ENCODE peak calls at places on chromosomes 7 and 10, in nine cellular contexts. One of them, this sample, is unnamed.

GRCh38 chr10:95552680-95553342 is 8.4 kb downstream of the SORBS1 start:
- DNase-seq in foreskin fibroblast: no peak
- DNase-seq in choroid plexus epithelial cell: no peak
- DNase-seq in IMR-90: no peak
- DNase-seq in effector memory CD8-positive, alpha-beta T cell: no peak
- DNase-seq in AG04449: no peak
- DNase-seq in EH: no peak
- DNase-seq in Daoy: peak; percentile 81
- DNase-seq in fibroblast of lung: no peak
- DNase-seq in this sample: no peak

GRCh38 chr7:139909379-139910050 is 80.5 kb downstream of the TBXAS1 start:
- DNase-seq in foreskin fibroblast: peak; percentile 37
- DNase-seq in Daoy: peak; percentile 20
- DNase-seq in AG04449: peak; percentile 7
- DNase-seq in IMR-90: peak; percentile 77
- DNase-seq in effector memory CD8-positive, alpha-beta T cell: no peak
- DNase-seq in EH: peak; percentile 38
- DNase-seq in choroid plexus epithelial cell: peak; percentile 91
- DNase-seq in fibroblast of lung: peak; percentile 84
- DNase-seq in this sample: no peak

GRCh38 chr10:5589071-5589962 is 64.6 kb downstream of the CALML3 start:
- DNase-seq in foreskin fibroblast: no peak
- DNase-seq in choroid plexus epithelial cell: no peak
- DNase-seq in IMR-90: no peak
- DNase-seq in fibroblast of lung: no peak
- DNase-seq in effector memory CD8-positive, alpha-beta T cell: no peak
- DNase-seq in Daoy: no peak
- DNase-seq in AG04449: no peak
- DNase-seq in EH: no peak
- DNase-seq in this sample: no peak

GRCh38 chr7:67625257-67625713 is 628.7 kb downstream of the TYW1 start:
- DNase-seq in Daoy: peak; percentile 29
- DNase-seq in IMR-90: peak; percentile 11
- DNase-seq in AG04449: peak; percentile 5
- DNase-seq in fibroblast of lung: peak; percentile 61
- DNase-seq in EH: peak; percentile 43
- DNase-seq in choroid plexus epithelial cell: peak; percentile 43
- DNase-seq in effector memory CD8-positive, alpha-beta T cell: no peak
- DNase-seq in foreskin fibroblast: peak; percentile 1
- DNase-seq in this sample: peak; percentile 13

GRCh38 chr7:99027841-99028240 is 116.1 kb downstream of the SMURF1 start:
- DNase-seq in foreskin fibroblast: no peak
- DNase-seq in Daoy: no peak
- DNase-seq in EH: no peak
- DNase-seq in IMR-90: no peak
- DNase-seq in AG04449: no peak
- DNase-seq in fibroblast of lung: no peak
- DNase-seq in choroid plexus epithelial cell: no peak
- DNase-seq in effector memory CD8-positive, alpha-beta T cell: no peak
- DNase-seq in this sample: no peak

GRCh38 chr7:41156268-41156667 is 546.6 kb downstream of the INHBA start:
- DNase-seq in fibroblast of lung: no peak
- DNase-seq in EH: peak; percentile 52
- DNase-seq in choroid plexus epithelial cell: peak; percentile 39
- DNase-seq in IMR-90: peak; percentile 54
- DNase-seq in effector memory CD8-positive, alpha-beta T cell: no peak
- DNase-seq in Daoy: peak; percentile 64
- DNase-seq in AG04449: no peak
- DNase-seq in foreskin fibroblast: no peak
- DNase-seq in this sample: no peak

GRCh38 chr10:25756784-25757183 is 177.2 kb upstream of the MYO3A start:
- DNase-seq in EH: no peak
- DNase-seq in fibroblast of lung: no peak
- DNase-seq in Daoy: no peak
- DNase-seq in foreskin fibroblast: no peak
- DNase-seq in IMR-90: no peak
- DNase-seq in choroid plexus epithelial cell: no peak
- DNase-seq in AG04449: no peak
- DNase-seq in effector memory CD8-positive, alpha-beta T cell: no peak
- DNase-seq in this sample: no peak

GRCh38 chr7:102975854-102976253 is 63.1 kb downstream of the LRRC17 start:
- DNase-seq in EH: no peak
- DNase-seq in AG04449: no peak
- DNase-seq in effector memory CD8-positive, alpha-beta T cell: no peak
- DNase-seq in foreskin fibroblast: no peak
- DNase-seq in IMR-90: no peak
- DNase-seq in fibroblast of lung: no peak
- DNase-seq in choroid plexus epithelial cell: no peak
- DNase-seq in Daoy: no peak
- DNase-seq in this sample: no peak

GRCh38 chr7:84194484-84195260 is at the start of gene SEMA3A:
- DNase-seq in AG04449: no peak
- DNase-seq in foreskin fibroblast: peak; percentile 83
- DNase-seq in effector memory CD8-positive, alpha-beta T cell: no peak
- DNase-seq in fibroblast of lung: peak; percentile 91
- DNase-seq in IMR-90: peak; percentile 94
- DNase-seq in Daoy: peak; percentile 73
- DNase-seq in choroid plexus epithelial cell: peak; percentile 87
- DNase-seq in EH: peak; percentile 82
- DNase-seq in this sample: peak; percentile 12

GRCh38 chr10:92957223-92958010 is 103.2 kb upstream of the CYP26C1 start:
- DNase-seq in EH: no peak
- DNase-seq in foreskin fibroblast: no peak
- DNase-seq in fibroblast of lung: no peak
- DNase-seq in effector memory CD8-positive, alpha-beta T cell: no peak
- DNase-seq in Daoy: no peak
- DNase-seq in IMR-90: no peak
- DNase-seq in choroid plexus epithelial cell: peak; percentile 32
- DNase-seq in AG04449: no peak
- DNase-seq in this sample: no peak

GRCh38 chr10:72248477-72249151 is 25.1 kb upstream of the DDIT4 start:
- DNase-seq in AG04449: no peak
- DNase-seq in fibroblast of lung: peak; percentile 84
- DNase-seq in effector memory CD8-positive, alpha-beta T cell: peak; percentile 66
- DNase-seq in EH: no peak
- DNase-seq in IMR-90: no peak
- DNase-seq in choroid plexus epithelial cell: peak; percentile 95
- DNase-seq in foreskin fibroblast: peak; percentile 57
- DNase-seq in Daoy: no peak
- DNase-seq in this sample: peak; percentile 70

GRCh38 chr10:36903040-36903439 is 222.4 kb upstream of the ANKRD30A start:
- DNase-seq in IMR-90: no peak
- DNase-seq in AG04449: no peak
- DNase-seq in Daoy: no peak
- DNase-seq in fibroblast of lung: no peak
- DNase-seq in EH: no peak
- DNase-seq in choroid plexus epithelial cell: no peak
- DNase-seq in effector memory CD8-positive, alpha-beta T cell: no peak
- DNase-seq in foreskin fibroblast: no peak
- DNase-seq in this sample: no peak

GRCh38 chr7:91465595-91466061 is 201.4 kb downstream of the FZD1 start:
- DNase-seq in fibroblast of lung: peak; percentile 24
- DNase-seq in choroid plexus epithelial cell: peak; percentile 73
- DNase-seq in Daoy: no peak
- DNase-seq in AG04449: no peak
- DNase-seq in effector memory CD8-positive, alpha-beta T cell: no peak
- DNase-seq in EH: no peak
- DNase-seq in IMR-90: no peak
- DNase-seq in foreskin fibroblast: no peak
- DNase-seq in this sample: no peak

GRCh38 chr7:139743267-139743966 is 34.4 kb downstream of the HIPK2 start:
- DNase-seq in choroid plexus epithelial cell: no peak
- DNase-seq in EH: no peak
- DNase-seq in fibroblast of lung: no peak
- DNase-seq in AG04449: no peak
- DNase-seq in Daoy: no peak
- DNase-seq in effector memory CD8-positive, alpha-beta T cell: no peak
- DNase-seq in IMR-90: no peak
- DNase-seq in foreskin fibroblast: no peak
- DNase-seq in this sample: no peak

GRCh38 chr7:150686030-150686626 is 622 bp downstream of the GIMAP2 start:
- DNase-seq in Daoy: peak; percentile 15
- DNase-seq in choroid plexus epithelial cell: peak; percentile 1
- DNase-seq in IMR-90: no peak
- DNase-seq in foreskin fibroblast: no peak
- DNase-seq in AG04449: no peak
- DNase-seq in effector memory CD8-positive, alpha-beta T cell: no peak
- DNase-seq in fibroblast of lung: no peak
- DNase-seq in EH: no peak
- DNase-seq in this sample: no peak

GRCh38 chr7:137667633-137668387 is 179.0 kb downstream of the DGKI start:
- DNase-seq in EH: peak; percentile 94
- DNase-seq in AG04449: peak; percentile 86
- DNase-seq in effector memory CD8-positive, alpha-beta T cell: no peak
- DNase-seq in foreskin fibroblast: peak; percentile 82
- DNase-seq in IMR-90: peak; percentile 88
- DNase-seq in fibroblast of lung: peak; percentile 52
- DNase-seq in Daoy: peak; percentile 91
- DNase-seq in choroid plexus epithelial cell: peak; percentile 89
- DNase-seq in this sample: no peak

GRCh38 chr7:85475476-85475875 is 288.6 kb upstream of the SEMA3D start:
- DNase-seq in IMR-90: no peak
- DNase-seq in effector memory CD8-positive, alpha-beta T cell: no peak
- DNase-seq in choroid plexus epithelial cell: no peak
- DNase-seq in fibroblast of lung: no peak
- DNase-seq in AG04449: no peak
- DNase-seq in EH: no peak
- DNase-seq in foreskin fibroblast: no peak
- DNase-seq in Daoy: no peak
- DNase-seq in this sample: no peak

GRCh38 chr10:69662173-69662685 is 32.2 kb downstream of the FAM241B start:
- DNase-seq in choroid plexus epithelial cell: no peak
- DNase-seq in effector memory CD8-positive, alpha-beta T cell: no peak
- DNase-seq in EH: no peak
- DNase-seq in foreskin fibroblast: no peak
- DNase-seq in AG04449: no peak
- DNase-seq in fibroblast of lung: no peak
- DNase-seq in IMR-90: no peak
- DNase-seq in Daoy: no peak
- DNase-seq in this sample: no peak

GRCh38 chr7:157428554-157428945 is 91.7 kb downstream of the DNAJB6 start:
- DNase-seq in IMR-90: no peak
- DNase-seq in choroid plexus epithelial cell: no peak
- DNase-seq in fibroblast of lung: no peak
- DNase-seq in Daoy: no peak
- DNase-seq in foreskin fibroblast: no peak
- DNase-seq in AG04449: no peak
- DNase-seq in EH: no peak
- DNase-seq in effector memory CD8-positive, alpha-beta T cell: no peak
- DNase-seq in this sample: no peak

GRCh38 chr10:78283069-78283682 is 249.5 kb downstream of the RPS24 start:
- DNase-seq in effector memory CD8-positive, alpha-beta T cell: no peak
- DNase-seq in AG04449: no peak
- DNase-seq in choroid plexus epithelial cell: peak; percentile 12
- DNase-seq in IMR-90: no peak
- DNase-seq in EH: no peak
- DNase-seq in foreskin fibroblast: no peak
- DNase-seq in fibroblast of lung: no peak
- DNase-seq in Daoy: no peak
- DNase-seq in this sample: no peak

GRCh38 chr7:51226042-51226755 is 90.4 kb downstream of the COBL start:
- DNase-seq in IMR-90: no peak
- DNase-seq in choroid plexus epithelial cell: no peak
- DNase-seq in foreskin fibroblast: no peak
- DNase-seq in EH: no peak
- DNase-seq in effector memory CD8-positive, alpha-beta T cell: no peak
- DNase-seq in AG04449: no peak
- DNase-seq in Daoy: peak; percentile 65
- DNase-seq in fibroblast of lung: no peak
- DNase-seq in this sample: no peak

GRCh38 chr10:11560076-11560709 is 51.3 kb downstream of the USP6NL start:
- DNase-seq in IMR-90: peak; percentile 39
- DNase-seq in EH: no peak
- DNase-seq in choroid plexus epithelial cell: peak; percentile 40
- DNase-seq in effector memory CD8-positive, alpha-beta T cell: no peak
- DNase-seq in AG04449: no peak
- DNase-seq in Daoy: no peak
- DNase-seq in foreskin fibroblast: no peak
- DNase-seq in fibroblast of lung: peak; percentile 33
- DNase-seq in this sample: no peak

GRCh38 chr10:24957624-24958435 is 5.4 kb upstream of the PRTFDC1 start:
- DNase-seq in AG04449: peak; percentile 72
- DNase-seq in fibroblast of lung: peak; percentile 97
- DNase-seq in EH: peak; percentile 92
- DNase-seq in effector memory CD8-positive, alpha-beta T cell: no peak
- DNase-seq in IMR-90: peak; percentile 95
- DNase-seq in Daoy: peak; percentile 56
- DNase-seq in choroid plexus epithelial cell: peak; percentile 92
- DNase-seq in foreskin fibroblast: peak; percentile 79
- DNase-seq in this sample: no peak

GRCh38 chr7:93374345-93374940 is 142.3 kb downstream of the VPS50 start:
- DNase-seq in Daoy: peak; percentile 15
- DNase-seq in choroid plexus epithelial cell: peak; percentile 72
- DNase-seq in foreskin fibroblast: peak; percentile 14
- DNase-seq in AG04449: no peak
- DNase-seq in EH: peak; percentile 53
- DNase-seq in effector memory CD8-positive, alpha-beta T cell: no peak
- DNase-seq in IMR-90: peak; percentile 39
- DNase-seq in fibroblast of lung: peak; percentile 61
- DNase-seq in this sample: no peak

GRCh38 chr7:129169171-129169643 is 19.2 kb upstream of the SMO start:
- DNase-seq in choroid plexus epithelial cell: peak; percentile 33
- DNase-seq in IMR-90: no peak
- DNase-seq in Daoy: peak; percentile 71
- DNase-seq in foreskin fibroblast: no peak
- DNase-seq in AG04449: no peak
- DNase-seq in fibroblast of lung: peak; percentile 42
- DNase-seq in EH: peak; percentile 44
- DNase-seq in effector memory CD8-positive, alpha-beta T cell: no peak
- DNase-seq in this sample: no peak

GRCh38 chr7:149818536-149818840 is 19.7 kb upstream of the ZNF862 start:
- DNase-seq in IMR-90: no peak
- DNase-seq in Daoy: no peak
- DNase-seq in effector memory CD8-positive, alpha-beta T cell: no peak
- DNase-seq in fibroblast of lung: no peak
- DNase-seq in foreskin fibroblast: no peak
- DNase-seq in AG04449: no peak
- DNase-seq in EH: no peak
- DNase-seq in choroid plexus epithelial cell: no peak
- DNase-seq in this sample: no peak

GRCh38 chr10:73413108-73413527 is 740 bp downstream of the ANXA7 start:
- DNase-seq in effector memory CD8-positive, alpha-beta T cell: peak; percentile 45
- DNase-seq in AG04449: no peak
- DNase-seq in IMR-90: no peak
- DNase-seq in Daoy: peak; percentile 52
- DNase-seq in foreskin fibroblast: no peak
- DNase-seq in choroid plexus epithelial cell: no peak
- DNase-seq in fibroblast of lung: no peak
- DNase-seq in EH: no peak
- DNase-seq in this sample: peak; percentile 61

GRCh38 chr7:38105874-38106483 is 72.1 kb upstream of the STARD3NL start:
- DNase-seq in choroid plexus epithelial cell: peak; percentile 72
- DNase-seq in Daoy: peak; percentile 37
- DNase-seq in AG04449: no peak
- DNase-seq in foreskin fibroblast: peak; percentile 17
- DNase-seq in EH: peak; percentile 54
- DNase-seq in IMR-90: peak; percentile 49
- DNase-seq in fibroblast of lung: peak; percentile 63
- DNase-seq in effector memory CD8-positive, alpha-beta T cell: peak; percentile 11
- DNase-seq in this sample: peak; percentile 8

GRCh38 chr10:44921061-44921460 is 9.9 kb downstream of the TMEM72 start:
- DNase-seq in choroid plexus epithelial cell: no peak
- DNase-seq in Daoy: no peak
- DNase-seq in foreskin fibroblast: no peak
- DNase-seq in IMR-90: no peak
- DNase-seq in effector memory CD8-positive, alpha-beta T cell: no peak
- DNase-seq in AG04449: no peak
- DNase-seq in EH: no peak
- DNase-seq in fibroblast of lung: no peak
- DNase-seq in this sample: no peak

GRCh38 chr10:81130014-81130413 is 592.3 kb downstream of the SH2D4B start:
- DNase-seq in fibroblast of lung: no peak
- DNase-seq in effector memory CD8-positive, alpha-beta T cell: no peak
- DNase-seq in choroid plexus epithelial cell: no peak
- DNase-seq in foreskin fibroblast: no peak
- DNase-seq in Daoy: no peak
- DNase-seq in IMR-90: no peak
- DNase-seq in AG04449: no peak
- DNase-seq in EH: no peak
- DNase-seq in this sample: no peak

GRCh38 chr10:17229016-17229716 is 1.1 kb downstream of the VIM start:
- DNase-seq in choroid plexus epithelial cell: peak; percentile 91
- DNase-seq in AG04449: no peak
- DNase-seq in Daoy: peak; percentile 92
- DNase-seq in foreskin fibroblast: peak; percentile 94
- DNase-seq in fibroblast of lung: peak; percentile 93
- DNase-seq in effector memory CD8-positive, alpha-beta T cell: peak; percentile 74
- DNase-seq in EH: peak; percentile 95
- DNase-seq in IMR-90: peak; percentile 89
- DNase-seq in this sample: no peak

This sample was measured in HL-60.